ENCODE peak calls at places on chromosomes 11 and 22, in five cellular contexts. A is testis; D is DND-41; U is CD8-positive, alpha-beta memory T cell; G is lower lobe of right lung. E is an unnamed sample.

GRCh38 chr22:41021655-41022454 is 70.5 kb upstream of the EP300 start:
- DNase-seq in A (peak; percentile 66), G (peak; percentile 84), U (peak; percentile 65), D (peak; percentile 69), E (peak; percentile 12)

GRCh38 chr11:117623831-117624271 is 173.2 kb downstream of the DSCAML1 start:
- DNase-seq in U (no peak), D (no peak), G (no peak), A (no peak), E (no peak)

GRCh38 chr11:64723117-64723906 is at the start of gene NRXN2:
- DNase-seq in G (peak; percentile 86), D (peak; percentile 91), A (peak; percentile 91), U (peak; percentile 87), E (peak; percentile 75)

GRCh38 chr22:39224550-39224949 is 20.2 kb downstream of the PDGFB start:
- DNase-seq in U (no peak), A (no peak), G (no peak), D (no peak), E (no peak)

GRCh38 chr11:69012092-69013008 is 696 bp downstream of the MRGPRF start:
- DNase-seq in U (no peak), D (no peak), G (peak; percentile 30), A (no peak), E (no peak)

GRCh38 chr11:12465332-12465731 is 88.0 kb downstream of the PARVA start:
- DNase-seq in A (no peak), D (no peak), G (no peak), U (no peak), E (no peak)

GRCh38 chr11:67484847-67485311 is 2.1 kb downstream of the AIP start:
- DNase-seq in U (peak; percentile 76), G (peak; percentile 56), D (peak; percentile 68), A (no peak), E (peak; percentile 55)

GRCh38 chr22:35555351-35555915 is 14.8 kb downstream of the RASD2 start:
- DNase-seq in U (no peak), D (no peak), G (no peak), A (no peak), E (no peak)

GRCh38 chr11:72230764-72231365 is 6.3 kb downstream of the INPPL1 start:
- DNase-seq in A (peak; percentile 10), G (no peak), D (no peak), U (no peak), E (no peak)

GRCh38 chr22:38201718-38202436 is at the start of gene MAFF:
- DNase-seq in A (peak; percentile 97), D (peak; percentile 80), U (peak; percentile 93), G (peak; percentile 98), E (peak; percentile 88)

GRCh38 chr11:74479340-74480123 is 12.2 kb upstream of the KCNE3 start:
- DNase-seq in D (no peak), A (no peak), U (no peak), G (no peak), E (no peak)

GRCh38 chr22:35783943-35784614 is 66.4 kb downstream of the APOL5 start:
- DNase-seq in U (no peak), A (no peak), D (no peak), G (no peak), E (no peak)

GRCh38 chr11:107184936-107185335 is 166.7 kb upstream of the GUCY1A2 start:
- DNase-seq in U (no peak), G (no peak), A (no peak), D (no peak), E (no peak)

GRCh38 chr22:50261615-50262459 is at the start of gene MAPK12:
- DNase-seq in A (no peak), D (no peak), G (no peak), U (no peak), E (no peak)

GRCh38 chr11:121199516-121199915 is 93.1 kb upstream of the SC5D start:
- DNase-seq in G (no peak), D (no peak), A (no peak), U (no peak), E (no peak)

GRCh38 chr11:14529933-14530332 is 9.7 kb upstream of the PSMA1 start:
- DNase-seq in D (no peak), U (no peak), A (no peak), G (no peak), E (no peak)

GRCh38 chr11:11414996-11415395 is 61.9 kb upstream of the CSNK2A3 start:
- DNase-seq in A (no peak), G (no peak), U (no peak), D (no peak), E (no peak)

GRCh38 chr11:16204261-16204660 is 152.1 kb downstream of the SOX6 start:
- DNase-seq in U (no peak), D (no peak), A (no peak), G (no peak), E (no peak)

GRCh38 chr22:42270512-42271190 is at the start of gene TCF20:
- DNase-seq in D (peak; percentile 80), A (peak; percentile 85), U (peak; percentile 85), G (peak; percentile 84), E (peak; percentile 67)

GRCh38 chr11:67261942-67262681 is 4.2 kb upstream of the GRK2 start:
- DNase-seq in G (no peak), U (peak; percentile 19), A (no peak), D (no peak), E (no peak)

GRCh38 chr11:14300661-14301304 is 58.2 kb downstream of the RRAS2 start:
- DNase-seq in D (peak; percentile 71), U (peak; percentile 58), A (peak; percentile 71), G (no peak), E (peak; percentile 11)

GRCh38 chr11:133957926-133958325 is 1.2 kb upstream of the IGSF9B start:
- DNase-seq in A (peak; percentile 30), G (peak; percentile 60), D (no peak), U (no peak), E (no peak)

GRCh38 chr11:113505541-113506375 is 30.6 kb upstream of the DRD2 start:
- DNase-seq in D (no peak), G (no peak), A (peak; percentile 77), U (no peak), E (no peak)

GRCh38 chr22:37546436-37547248 is 13.6 kb upstream of the CDC42EP1 start:
- DNase-seq in A (peak; percentile 73), D (no peak), G (peak; percentile 73), U (no peak), E (no peak)

GRCh38 chr11:60847281-60847680 is 5.4 kb downstream of the CCDC86 start:
- DNase-seq in G (no peak), U (no peak), D (no peak), A (no peak), E (no peak)

GRCh38 chr11:121420398-121420797 is 31.7 kb upstream of the SORL1 start:
- DNase-seq in U (no peak), A (no peak), D (no peak), G (no peak), E (no peak)

GRCh38 chr11:61955031-61955415 is 4.9 kb downstream of the BEST1 start:
- DNase-seq in U (no peak), A (peak; percentile 71), D (no peak), G (peak; percentile 81), E (no peak)

GRCh38 chr22:44448271-44448780 is 49.7 kb downstream of the RTL6 start:
- DNase-seq in A (peak; percentile 66), G (no peak), D (no peak), U (no peak), E (no peak)

GRCh38 chr11:40185793-40186192 is 1273.7 kb downstream of the LRRC4C start:
- DNase-seq in D (no peak), U (no peak), G (no peak), A (no peak), E (no peak)

GRCh38 chr11:40188848-40189247 is 1270.6 kb downstream of the LRRC4C start:
- DNase-seq in U (no peak), A (no peak), G (no peak), D (no peak), E (no peak)

GRCh38 chr11:40190294-40190693 is 1269.2 kb downstream of the LRRC4C start:
- DNase-seq in A (no peak), G (no peak), D (no peak), U (no peak), E (no peak)

GRCh38 chr11:40186401-40187091 is 1272.9 kb downstream of the LRRC4C start:
- DNase-seq in A (no peak), D (no peak), U (no peak), G (no peak), E (no peak)

DNA sequence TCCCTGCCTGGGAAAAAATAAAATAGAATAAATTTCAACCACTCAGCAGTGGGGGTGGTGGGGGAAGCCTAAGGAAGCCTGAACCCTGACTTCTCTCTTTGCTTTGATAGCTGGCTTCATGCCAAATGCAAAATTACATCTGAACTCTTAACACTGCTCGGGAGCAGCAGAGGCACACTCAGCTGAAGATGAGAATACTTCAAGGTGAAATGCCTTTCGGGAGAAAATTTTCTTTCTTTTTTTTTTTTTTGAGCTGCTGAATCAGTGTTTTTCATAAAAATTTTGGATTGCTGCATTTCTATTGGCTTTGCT is 1272.4 kb downstream of the LRRC4C start:
- DNase-seq in D (no peak), U (no peak), G (no peak), A (no peak), E (no peak)
- H3K27ac ChIP-seq in D (no peak overlapping the region), U (no peak overlapping the region), G (no peak overlapping the region), A (no peak overlapping the region), E (no peak overlapping the region)

GRCh38 chr11:3093281-3094191 is 36.3 kb upstream of the CARS1 start:
- DNase-seq in G (no peak), D (no peak), U (no peak), A (no peak), E (no peak)

GRCh38 chr11:3094223-3094824 is 37.1 kb upstream of the CARS1 start:
- DNase-seq in A (no peak), G (peak; percentile 40), D (no peak), U (no peak), E (no peak)

GRCh38 chr11:3095712-3096361 is 38.6 kb upstream of the CARS1 start:
- DNase-seq in G (peak; percentile 43), A (no peak), D (no peak), U (no peak), E (no peak)

GRCh38 chr11:3092603-3093141 is 35.4 kb upstream of the CARS1 start:
- DNase-seq in D (no peak), G (no peak), A (no peak), U (no peak), E (no peak)

GRCh38 chr11:3096909-3097395 is 39.7 kb upstream of the CARS1 start:
- DNase-seq in G (no peak), D (no peak), U (no peak), A (no peak), E (no peak)
- H3K4me1 ChIP-seq in G (peaks cover 28% of the 10 kb centered on the region), D (no peaks in the 10 kb centered on the region), U (peaks cover 8% of the 10 kb centered on the region), A (peaks cover 2% of the 10 kb centered on the region), E (peaks cover 2% of the 10 kb centered on the region)

GRCh38 chr11:47216141-47216798 is 1.5 kb downstream of the DDB2 start:
- DNase-seq in U (peak; percentile 62), D (peak; percentile 48), A (peak; percentile 40), G (no peak), E (no peak)
- H3K4me3 ChIP-seq in U (peak overlapping the region; percentile 100), D (peak overlapping the region; percentile 83), A (peak overlapping the region; percentile 41), G (peak overlapping the region; percentile 74), E (peak overlapping the region; percentile 61)

GRCh38 chr11:36452231-36452630 is 57.8 kb downstream of the TRAF6 start:
- DNase-seq in A (no peak), G (no peak), U (no peak), D (peak; percentile 84), E (no peak)

GRCh38 chr11:36451681-36452080 is 58.4 kb downstream of the TRAF6 start:
- DNase-seq in D (no peak), G (no peak), A (no peak), U (no peak), E (no peak)

GRCh38 chr11:36454551-36454950 is 55.5 kb downstream of the TRAF6 start:
- DNase-seq in D (no peak), U (no peak), A (no peak), G (no peak), E (no peak)

GRCh38 chr11:36453678-36454077 is 56.4 kb downstream of the TRAF6 start:
- DNase-seq in A (no peak), U (no peak), D (no peak), G (no peak), E (no peak)

GRCh38 chr11:36452987-36453386 is 57.1 kb downstream of the TRAF6 start:
- DNase-seq in U (no peak), G (no peak), D (peak; percentile 58), A (no peak), E (no peak)
- H3K27ac ChIP-seq in U (no peak overlapping the region), G (no peak overlapping the region), D (no peak overlapping the region), A (no peak overlapping the region), E (no peak overlapping the region)

E was measured in effector memory CD4-positive, alpha-beta T cell.